ENCODE peak calls at places on chromosomes 16 and 17, in nine cellular contexts. L, X, A, P, T, Q, Y, J and Z are unnamed samples.

GRCh38 chr17:5618511-5618910 is 34.2 kb upstream of the NLRP1 start:
- DNase-seq in L (no peak), X (no peak), A (no peak), P (no peak), T (no peak), Q (no peak), Y (no peak), J (no peak), Z (no peak)

GRCh38 chr16:6209355-6209930 is 1111.8 kb upstream of the EEF2KMT start:
- DNase-seq in L (no peak), X (no peak), A (no peak), P (no peak), T (no peak), Q (no peak), Y (no peak), J (no peak), Z (no peak)

GRCh38 chr16:27242868-27243590 is 25.5 kb downstream of the NSMCE1 start:
- DNase-seq in L (peak; percentile 39), X (peak; percentile 43), A (no peak), P (peak; percentile 71), T (peak; percentile 63), Q (peak; percentile 43), Y (no peak), J (peak; percentile 36), Z (no peak)

GRCh38 chr16:56848056-56848936 is 16.7 kb upstream of the SLC12A3 start:
- DNase-seq in L (no peak), X (peak; percentile 16), A (peak; percentile 54), P (no peak), T (no peak), Q (no peak), Y (no peak), J (no peak), Z (no peak)

GRCh38 chr17:80432350-80432955 is 17.5 kb downstream of the ENDOV start:
- DNase-seq in L (no peak), X (no peak), A (peak; percentile 63), P (no peak), T (no peak), Q (no peak), Y (no peak), J (no peak), Z (no peak)

GRCh38 chr17:4483012-4483840 is 15.5 kb upstream of the SPNS2 start:
- DNase-seq in L (no peak), X (no peak), A (no peak), P (no peak), T (no peak), Q (no peak), Y (no peak), J (no peak), Z (no peak)

GRCh38 chr16:11131706-11132105 is 124.3 kb downstream of the SOCS1 start:
- DNase-seq in L (no peak), X (peak; percentile 35), A (no peak), P (no peak), T (no peak), Q (no peak), Y (no peak), J (peak; percentile 25), Z (no peak)

GRCh38 chr17:16945141-16945493 is 26.8 kb downstream of the TNFRSF13B start:
- DNase-seq in L (no peak), X (no peak), A (no peak), P (no peak), T (no peak), Q (no peak), Y (no peak), J (no peak), Z (no peak)

GRCh38 chr17:77214743-77215142 is 74.0 kb downstream of the SEC14L1 start:
- DNase-seq in L (peak; percentile 51), X (peak; percentile 57), A (no peak), P (no peak), T (no peak), Q (no peak), Y (peak; percentile 57), J (peak; percentile 87), Z (no peak)

GRCh38 chr17:68290955-68291835 is at the start of the genes ARSG and SLC16A6:
- DNase-seq in L (peak; percentile 71), X (peak; percentile 53), A (peak; percentile 93), P (no peak), T (no peak), Q (peak; percentile 63), Y (peak; percentile 96), J (peak; percentile 81), Z (peak; percentile 85)

GRCh38 chr17:77034677-77035424 is 105.9 kb upstream of the SEC14L1 start:
- DNase-seq in L (no peak), X (no peak), A (no peak), P (no peak), T (no peak), Q (no peak), Y (peak; percentile 23), J (no peak), Z (no peak)

GRCh38 chr16:85384831-85385462 is 228.2 kb upstream of the GSE1 start:
- DNase-seq in L (no peak), X (no peak), A (peak; percentile 76), P (no peak), T (no peak), Q (no peak), Y (no peak), J (no peak), Z (no peak)

GRCh38 chr16:16021646-16021987 is 72.2 kb downstream of the ABCC1 start:
- DNase-seq in L (no peak), X (no peak), A (no peak), P (no peak), T (no peak), Q (no peak), Y (no peak), J (no peak), Z (no peak)

GRCh38 chr16:13298676-13299075 is 397.3 kb downstream of the SHISA9 start:
- DNase-seq in L (no peak), X (no peak), A (no peak), P (no peak), T (no peak), Q (no peak), Y (no peak), J (no peak), Z (no peak)

GRCh38 chr16:68470461-68471150 is 22.3 kb upstream of the SMPD3 start:
- DNase-seq in L (no peak), X (peak; percentile 30), A (peak; percentile 78), P (peak; percentile 94), T (no peak), Q (peak; percentile 55), Y (peak; percentile 42), J (no peak), Z (no peak)

GRCh38 chr17:71325886-71326285 is 794.9 kb upstream of the SOX9 start:
- DNase-seq in L (no peak), X (no peak), A (no peak), P (no peak), T (no peak), Q (no peak), Y (no peak), J (no peak), Z (no peak)

GRCh38 chr16:4261557-4262172 is 11.2 kb downstream of the TFAP4 start:
- DNase-seq in L (peak; percentile 88), X (no peak), A (peak; percentile 85), P (no peak), T (no peak), Q (no peak), Y (peak; percentile 20), J (peak; percentile 92), Z (peak; percentile 91)

GRCh38 chr16:29009050-29009837 is 24.4 kb downstream of the LAT start:
- DNase-seq in L (no peak), X (no peak), A (no peak), P (no peak), T (no peak), Q (no peak), Y (no peak), J (no peak), Z (no peak)

GRCh38 chr17:58277726-58278595 is 2.8 kb downstream of the MPO start:
- DNase-seq in L (no peak), X (no peak), A (peak; percentile 81), P (no peak), T (no peak), Q (no peak), Y (no peak), J (no peak), Z (peak; percentile 83)

GRCh38 chr17:57406981-57407286 is 150.6 kb downstream of the MSI2 start:
- DNase-seq in L (no peak), X (no peak), A (no peak), P (no peak), T (no peak), Q (no peak), Y (no peak), J (no peak), Z (no peak)

DNA sequence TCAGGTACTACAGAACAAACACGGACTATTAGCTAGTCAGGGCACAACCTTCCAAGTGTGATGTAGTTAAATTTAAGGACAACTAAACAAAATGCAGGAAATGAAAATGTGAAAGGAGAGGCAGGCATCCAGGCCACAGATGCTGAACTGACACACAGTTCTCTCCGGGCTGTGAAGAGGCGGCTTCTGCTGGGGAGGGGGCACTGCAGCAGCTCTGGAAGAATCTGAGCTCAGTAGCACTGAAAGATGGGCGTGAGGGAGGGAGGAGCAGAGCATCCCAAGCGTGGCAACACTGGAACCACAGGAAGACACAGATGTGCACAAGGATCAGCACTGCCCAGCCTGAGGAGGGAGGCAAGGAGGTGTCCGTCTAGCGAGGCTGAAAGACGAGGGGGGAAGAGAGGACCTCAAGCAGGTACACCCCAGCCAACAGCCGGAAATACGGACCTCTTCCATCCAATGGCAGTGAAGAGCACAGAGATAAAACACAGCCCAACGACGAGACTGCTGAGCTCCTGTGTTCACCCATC is 11.4 kb downstream of the MBTPS1 start:
- DNase-seq in L (no peak), X (no peak), A (no peak), P (no peak), T (no peak), Q (no peak), Y (no peak), J (no peak), Z (no peak)
- TF ChIP-seq CTCF in L (no peak), X (no peak), A (no peak), P (no peak), T (no peak), Q (no peak), Y (no peak), J (no peak), Z (no peak)

GRCh38 chr17:28887871-28888471 is 9.6 kb downstream of the FLOT2 start:
- DNase-seq in L (no peak), X (no peak), A (no peak), P (no peak), T (no peak), Q (no peak), Y (peak; percentile 56), J (no peak), Z (no peak)
- TF ChIP-seq CTCF in L (no peak), X (no peak), A (no peak), P (no peak), T (no peak), Q (no peak), Y (no peak), J (no peak), Z (no peak)

DNA sequence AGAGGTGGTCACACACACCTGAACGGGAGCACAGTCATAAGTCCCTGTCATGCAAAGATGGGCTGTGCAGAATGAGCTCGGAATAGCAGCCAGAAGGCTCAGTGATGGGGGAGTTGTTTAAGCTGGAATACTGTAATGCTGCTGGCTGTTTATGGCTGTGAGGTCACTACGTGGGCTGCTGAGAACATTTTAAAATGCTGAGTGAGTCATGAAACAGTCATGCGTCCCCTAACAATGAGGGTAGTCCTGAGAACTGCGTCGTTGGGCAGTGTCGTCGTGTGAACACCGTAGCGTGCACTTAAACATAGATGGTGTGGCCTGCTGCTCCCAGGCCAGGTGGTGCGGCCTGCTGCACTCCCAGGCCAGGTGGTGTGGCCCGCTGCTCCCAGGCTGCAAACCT is 39.7 kb downstream of the TBCD start:
- DNase-seq in L (no peak), X (no peak), A (no peak), P (no peak), T (no peak), Q (no peak), Y (no peak), J (no peak), Z (no peak)
- TF ChIP-seq CTCF in L (no peak), X (no peak), A (no peak), P (no peak), T (no peak), Q (no peak), Y (no peak), J (no peak), Z (no peak)

GRCh38 chr16:65771707-65772106 is 594.8 kb upstream of the CDH5 start:
- DNase-seq in L (no peak), X (no peak), A (no peak), P (no peak), T (no peak), Q (no peak), Y (no peak), J (no peak), Z (no peak)
- TF ChIP-seq CTCF in L (no peak), X (no peak), A (no peak), P (no peak), T (no peak), Q (no peak), Y (no peak), J (no peak), Z (no peak)